ENCODE peak calls at places on chromosomes 11 and 22, in four cellular contexts. One of them, this sample, is unnamed.

GRCh38 chr11:61683961-61684869 is 4.0 kb downstream of the DAGLA start:
- DNase-seq in HCT116: no peak
- DNase-seq in neuronal stem cell: no peak
- DNase-seq in mesenchymal stem cell: no peak
- DNase-seq in this sample: no peak

GRCh38 chr11:62850911-62851806 is 11.8 kb upstream of the WDR74 start:
- DNase-seq in HCT116: peak
- DNase-seq in neuronal stem cell: no peak
- DNase-seq in mesenchymal stem cell: no peak
- DNase-seq in this sample: peak

GRCh38 chr11:126318642-126319373 is 14.9 kb downstream of the DCPS start:
- DNase-seq in HCT116: no peak
- DNase-seq in neuronal stem cell: no peak
- DNase-seq in mesenchymal stem cell: peak
- DNase-seq in this sample: peak

GRCh38 chr22:41302016-41302767 is 867 bp downstream of the ZC3H7B start:
- DNase-seq in HCT116: no peak
- DNase-seq in neuronal stem cell: peak
- DNase-seq in mesenchymal stem cell: peak
- DNase-seq in this sample: no peak

GRCh38 chr11:71266114-71266833 is 13.9 kb upstream of the SHANK2 start:
- DNase-seq in HCT116: no peak
- DNase-seq in neuronal stem cell: no peak
- DNase-seq in mesenchymal stem cell: no peak
- DNase-seq in this sample: no peak

GRCh38 chr11:97722065-97722464 is 1298.7 kb upstream of the CNTN5 start:
- DNase-seq in HCT116: no peak
- DNase-seq in neuronal stem cell: no peak
- DNase-seq in mesenchymal stem cell: peak
- DNase-seq in this sample: no peak

GRCh38 chr11:3837793-3838192 is 3.0 kb downstream of the RHOG start:
- DNase-seq in HCT116: no peak
- DNase-seq in neuronal stem cell: no peak
- DNase-seq in mesenchymal stem cell: no peak
- DNase-seq in this sample: no peak

GRCh38 chr11:128361451-128362020 is 225.8 kb downstream of the ETS1 start:
- DNase-seq in HCT116: no peak
- DNase-seq in neuronal stem cell: no peak
- DNase-seq in mesenchymal stem cell: peak
- DNase-seq in this sample: peak

GRCh38 chr11:123853038-123853437 is 32.4 kb downstream of the TMEM225 start:
- DNase-seq in HCT116: no peak
- DNase-seq in neuronal stem cell: no peak
- DNase-seq in mesenchymal stem cell: no peak
- DNase-seq in this sample: no peak

GRCh38 chr22:23263651-23264555 is 83.6 kb downstream of the BCR start:
- DNase-seq in HCT116: no peak
- DNase-seq in neuronal stem cell: no peak
- DNase-seq in mesenchymal stem cell: no peak
- DNase-seq in this sample: no peak

GRCh38 chr11:67118801-67119576 is at the start of gene KDM2A:
- DNase-seq in HCT116: peak
- DNase-seq in neuronal stem cell: peak
- DNase-seq in mesenchymal stem cell: peak
- DNase-seq in this sample: peak

GRCh38 chr11:65251476-65251875 is 10.3 kb upstream of the POLA2 start:
- DNase-seq in HCT116: no peak
- DNase-seq in neuronal stem cell: no peak
- DNase-seq in mesenchymal stem cell: peak
- DNase-seq in this sample: no peak

GRCh38 chr22:50481440-50482106 is at the start of gene ADM2:
- DNase-seq in HCT116: no peak
- DNase-seq in neuronal stem cell: peak
- DNase-seq in mesenchymal stem cell: peak
- DNase-seq in this sample: no peak

GRCh38 chr22:28977481-28977971 is 84.1 kb downstream of the C22orf31 start:
- DNase-seq in HCT116: peak
- DNase-seq in neuronal stem cell: no peak
- DNase-seq in mesenchymal stem cell: peak
- DNase-seq in this sample: peak

GRCh38 chr22:26529345-26529744 is 17.1 kb upstream of the TFIP11 start:
- DNase-seq in HCT116: no peak
- DNase-seq in neuronal stem cell: no peak
- DNase-seq in mesenchymal stem cell: no peak
- DNase-seq in this sample: no peak

DNA sequence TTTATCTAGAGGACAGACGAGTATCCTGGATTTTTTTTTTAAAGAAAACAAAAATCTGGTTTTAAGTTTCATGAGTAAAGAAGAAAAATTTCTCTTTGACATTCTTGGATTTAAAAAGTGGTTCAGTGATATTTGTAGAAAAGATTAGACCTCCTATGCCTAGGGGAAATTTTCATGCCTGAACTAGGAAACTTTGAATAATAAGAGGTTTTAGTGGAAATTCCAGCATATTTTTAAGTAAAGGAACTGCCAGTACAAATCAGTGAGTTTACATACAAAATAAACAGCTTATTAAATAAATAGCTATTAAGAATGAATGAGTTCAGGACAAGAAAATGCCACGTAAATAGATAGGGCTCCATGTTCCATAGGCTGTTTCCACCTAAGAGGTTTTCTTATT is 17.5 kb downstream of the JAM3 start:
- DNase-seq in HCT116: no peak
- DNase-seq in neuronal stem cell: no peak
- DNase-seq in mesenchymal stem cell: no peak
- DNase-seq in this sample: no peak
- H2AFZ ChIP-seq in HCT116: no peak
- H2AFZ ChIP-seq in neuronal stem cell: no peak
- H2AFZ ChIP-seq in mesenchymal stem cell: no peak
- H2AFZ ChIP-seq in this sample: no peak

DNA sequence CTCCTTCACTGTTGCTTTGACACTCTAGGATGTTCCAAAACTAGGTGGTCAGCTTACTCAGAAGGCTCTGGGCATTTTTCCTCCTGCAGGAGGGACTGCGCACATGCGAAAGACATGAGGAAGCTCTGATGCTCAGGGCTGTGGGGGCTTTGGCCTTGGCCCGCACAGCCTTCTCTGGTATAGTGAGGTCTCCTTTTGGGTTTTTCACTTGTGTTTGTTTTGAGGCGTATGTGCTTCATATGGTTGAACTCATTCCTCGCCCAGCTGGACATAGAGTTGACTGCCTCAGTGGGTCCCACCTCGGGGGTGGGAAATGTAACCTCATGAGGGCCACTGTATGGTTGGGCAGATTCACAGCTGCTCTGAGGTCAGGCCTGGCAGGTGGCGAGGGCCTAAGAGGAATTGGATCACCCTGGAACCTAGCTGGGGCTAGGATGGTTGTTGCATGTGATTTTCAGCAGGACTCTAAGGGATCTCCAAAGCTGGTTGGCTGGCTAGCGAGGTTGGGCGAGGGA is 63.7 kb downstream of the PTPRJ start:
- DNase-seq in HCT116: no peak
- DNase-seq in neuronal stem cell: no peak
- DNase-seq in mesenchymal stem cell: no peak
- DNase-seq in this sample: no peak
- H3K27ac ChIP-seq in HCT116: no peak
- H3K27ac ChIP-seq in neuronal stem cell: no peak
- H3K27ac ChIP-seq in mesenchymal stem cell: no peak
- H3K27ac ChIP-seq in this sample: no peak

GRCh38 chr11:104694259-104695070 is 203.8 kb downstream of the CASP12 start:
- DNase-seq in HCT116: no peak
- DNase-seq in neuronal stem cell: no peak
- DNase-seq in mesenchymal stem cell: peak
- DNase-seq in this sample: no peak

GRCh38 chr11:104690243-104690642 is 208.0 kb downstream of the CASP12 start:
- DNase-seq in HCT116: no peak
- DNase-seq in neuronal stem cell: no peak
- DNase-seq in mesenchymal stem cell: no peak
- DNase-seq in this sample: no peak

DNA sequence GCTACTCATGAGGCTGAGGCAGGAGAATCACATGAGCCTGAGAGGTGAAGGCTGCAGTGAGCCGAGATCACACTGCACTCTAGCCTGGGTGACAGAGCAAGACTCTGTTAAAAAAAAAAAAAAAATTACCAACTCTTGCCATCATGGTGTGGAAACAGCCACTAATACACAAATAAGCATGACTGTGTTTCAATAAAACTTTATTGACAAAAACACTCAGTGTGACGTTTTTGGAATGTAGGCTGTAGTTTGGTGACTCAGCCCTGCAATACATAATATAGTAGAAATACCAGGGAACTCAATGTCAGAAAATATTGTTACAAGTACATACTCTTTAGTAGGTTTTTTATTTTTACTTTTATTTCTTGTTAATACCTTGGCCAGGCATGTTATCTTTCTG is 207.1 kb downstream of the CASP12 start:
- DNase-seq in HCT116: no peak
- DNase-seq in neuronal stem cell: no peak
- DNase-seq in mesenchymal stem cell: no peak
- DNase-seq in this sample: no peak
- H2AFZ ChIP-seq in HCT116: no peak
- H2AFZ ChIP-seq in neuronal stem cell: no peak
- H2AFZ ChIP-seq in mesenchymal stem cell: no peak
- H2AFZ ChIP-seq in this sample: no peak

DNA sequence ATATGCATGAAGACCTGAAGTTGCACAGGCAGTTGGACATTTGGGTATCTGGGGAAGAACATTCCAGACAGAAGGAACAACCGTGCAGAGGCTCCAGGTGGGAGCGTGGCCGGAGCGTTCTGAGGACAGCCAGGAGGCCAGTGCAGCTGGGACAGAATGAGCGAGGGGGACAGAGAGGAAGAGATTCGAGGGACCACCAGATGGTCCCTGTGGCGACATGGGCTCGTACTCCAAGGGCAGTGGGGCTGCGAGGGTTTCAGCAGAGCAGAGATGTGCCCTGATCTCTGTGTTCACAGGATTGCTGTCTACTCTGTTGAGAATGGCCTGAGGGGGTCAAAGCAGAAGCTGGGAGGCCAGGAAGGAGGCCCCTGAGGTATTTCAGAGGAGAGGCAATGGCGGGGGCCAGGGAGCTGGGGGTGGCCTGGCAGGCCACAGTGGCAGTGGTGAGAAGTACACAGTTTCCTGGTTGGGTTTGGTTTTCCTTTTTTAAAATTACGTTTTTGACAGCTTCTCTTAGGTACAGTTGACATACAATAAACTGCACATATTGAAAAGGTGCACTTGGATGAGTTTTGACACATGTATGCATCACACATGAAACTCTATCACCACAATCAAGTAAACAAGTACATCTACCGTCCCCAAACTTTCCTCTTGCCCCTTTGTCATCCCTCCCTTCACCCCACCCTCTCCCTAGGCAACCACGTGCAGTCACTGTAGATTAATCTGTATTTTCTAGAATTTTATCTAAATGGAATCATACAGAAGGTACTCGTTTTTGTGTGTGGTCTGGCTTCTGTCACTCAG is 24.8 kb upstream of the SOX10 start:
- DNase-seq in HCT116: no peak
- DNase-seq in neuronal stem cell: no peak
- DNase-seq in mesenchymal stem cell: no peak
- DNase-seq in this sample: no peak
- H3K27ac ChIP-seq in HCT116: no peak
- H3K27ac ChIP-seq in neuronal stem cell: no peak
- H3K27ac ChIP-seq in mesenchymal stem cell: no peak
- H3K27ac ChIP-seq in this sample: no peak

GRCh38 chr11:95067828-95068244 is 1.1 kb downstream of the SRSF8 start:
- DNase-seq in HCT116: no peak
- DNase-seq in neuronal stem cell: no peak
- DNase-seq in mesenchymal stem cell: no peak
- DNase-seq in this sample: no peak

GRCh38 chr11:95066721-95067041 is at the start of gene SRSF8:
- DNase-seq in HCT116: peak
- DNase-seq in neuronal stem cell: no peak
- DNase-seq in mesenchymal stem cell: no peak
- DNase-seq in this sample: peak

GRCh38 chr11:95065336-95065735 is 1.4 kb upstream of the SRSF8 start:
- DNase-seq in HCT116: no peak
- DNase-seq in neuronal stem cell: no peak
- DNase-seq in mesenchymal stem cell: no peak
- DNase-seq in this sample: no peak

GRCh38 chr11:95067042-95067827 is 516 bp downstream of the SRSF8 start:
- DNase-seq in HCT116: no peak
- DNase-seq in neuronal stem cell: peak
- DNase-seq in mesenchymal stem cell: peak
- DNase-seq in this sample: peak

GRCh38 chr11:95068549-95068948 is 1.8 kb downstream of the SRSF8 start:
- DNase-seq in HCT116: peak
- DNase-seq in neuronal stem cell: peak
- DNase-seq in mesenchymal stem cell: peak
- DNase-seq in this sample: peak
- H2AFZ ChIP-seq in HCT116: no peak
- H2AFZ ChIP-seq in neuronal stem cell: peak
- H2AFZ ChIP-seq in mesenchymal stem cell: no peak
- H2AFZ ChIP-seq in this sample: no peak

DNA sequence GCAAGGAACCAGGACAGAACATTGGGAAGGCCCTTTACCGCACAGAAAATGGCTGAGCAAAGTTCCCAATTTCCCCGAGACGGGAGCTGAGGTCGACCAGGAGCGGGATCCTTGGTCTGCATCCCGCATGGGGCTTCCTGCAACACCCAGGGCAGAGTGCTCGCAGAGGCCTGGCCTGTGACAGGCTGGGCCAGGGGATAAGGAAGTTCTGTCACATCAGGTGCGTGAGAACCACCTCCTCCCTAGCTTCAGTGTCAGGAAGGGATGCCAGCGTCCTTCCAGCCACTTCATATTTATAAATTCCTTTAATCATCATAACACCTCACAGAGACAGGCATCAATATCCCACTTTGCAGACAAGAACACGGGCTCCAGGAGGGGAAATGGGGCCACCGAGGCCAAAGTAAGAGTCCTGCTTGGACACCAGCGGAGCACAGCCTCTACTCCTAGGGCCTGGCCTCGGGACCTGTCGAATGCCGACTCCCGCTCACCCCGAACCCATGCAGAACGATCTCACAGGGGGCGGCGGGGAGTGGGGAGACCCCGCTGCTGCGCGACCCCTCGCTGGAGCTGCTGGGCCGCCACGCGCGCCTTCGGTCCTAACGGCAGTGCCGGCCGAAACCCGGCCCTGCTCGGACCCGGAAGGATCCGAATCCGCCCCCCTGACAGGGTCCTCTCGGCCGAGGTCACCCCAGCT is 535 bp downstream of the BET1L start:
- DNase-seq in HCT116: no peak
- DNase-seq in neuronal stem cell: peak
- DNase-seq in mesenchymal stem cell: peak
- DNase-seq in this sample: no peak
- H3K27ac ChIP-seq in HCT116: peak
- H3K27ac ChIP-seq in neuronal stem cell: no peak
- H3K27ac ChIP-seq in mesenchymal stem cell: peak
- H3K27ac ChIP-seq in this sample: peak

DNA sequence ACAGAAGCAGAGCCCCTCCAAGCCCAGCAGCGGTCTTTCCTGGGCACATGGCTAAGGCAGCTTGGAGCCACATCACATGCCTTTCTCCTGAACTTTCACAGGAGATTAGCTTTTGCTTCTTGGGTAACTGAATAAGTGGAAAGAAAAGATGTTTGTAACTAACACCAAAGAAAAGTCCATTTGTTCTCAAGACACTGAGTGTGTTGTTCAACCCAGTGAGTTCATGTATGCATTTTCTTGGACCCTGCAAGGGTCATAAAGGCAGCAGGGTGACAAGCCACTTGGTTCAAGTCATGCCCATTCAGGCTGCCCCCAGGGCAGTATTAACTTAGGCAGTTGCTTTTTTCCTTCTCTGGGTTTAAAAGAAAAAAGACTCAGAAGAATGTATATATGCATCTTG is 203.4 kb downstream of the FAM76B start:
- DNase-seq in HCT116: no peak
- DNase-seq in neuronal stem cell: no peak
- DNase-seq in mesenchymal stem cell: peak
- DNase-seq in this sample: no peak
- H2AFZ ChIP-seq in HCT116: no peak
- H2AFZ ChIP-seq in neuronal stem cell: no peak
- H2AFZ ChIP-seq in mesenchymal stem cell: no peak
- H2AFZ ChIP-seq in this sample: no peak

This sample was measured in MM.1S.